ENCODE peak calls at places on chromosome 13, in nine cellular contexts. Q is nephron progenitor cell, S is endothelial cell, V is fibroblast of lung, W is neural progenitor cell, P is adrenal gland, C is PC-9, I is AG10803, R is omental fat pad. A is an unnamed sample.

GRCh38 chr13:42146359-42146758 is 97.9 kb downstream of the DGKH start:
- DNase-seq in P (no peak), I (peak), S (no peak), V (no peak), C (no peak), W (no peak), Q (no peak), R (no peak), A (no peak)

GRCh38 chr13:85586422-85586831 is 212.8 kb downstream of the SLITRK6 start:
- DNase-seq in C (peak), R (no peak), V (peak), S (no peak), P (no peak), Q (no peak), I (no peak), W (no peak), A (no peak)

GRCh38 chr13:114112231-114112825 is 20.1 kb downstream of the RASA3 start:
- DNase-seq in W (peak), I (no peak), S (no peak), R (peak), V (peak), Q (no peak), C (no peak), P (no peak), A (no peak)

GRCh38 chr13:106433066-106433465 is 102.4 kb downstream of the EFNB2 start:
- DNase-seq in C (no peak), P (no peak), W (no peak), I (peak), Q (no peak), V (no peak), S (no peak), R (no peak), A (no peak)

GRCh38 chr13:27132538-27132937 is 39.1 kb downstream of the USP12 start:
- DNase-seq in R (no peak), P (no peak), V (no peak), C (no peak), S (no peak), Q (no peak), W (no peak), I (no peak), A (no peak)

GRCh38 chr13:111539791-111540446 is 219.5 kb downstream of the TEX29 start:
- DNase-seq in P (no peak), V (no peak), Q (no peak), C (no peak), I (no peak), R (no peak), S (no peak), W (no peak), A (no peak)

GRCh38 chr13:99507054-99507453 is 5.8 kb downstream of the TM9SF2 start:
- DNase-seq in S (no peak), R (no peak), Q (no peak), P (no peak), W (no peak), I (no peak), V (no peak), C (no peak), A (no peak)

GRCh38 chr13:26168276-26168814 is 53.8 kb downstream of the RNF6 start:
- DNase-seq in W (no peak), Q (no peak), C (no peak), V (peak), I (peak), S (no peak), R (no peak), P (peak), A (no peak)

GRCh38 chr13:32009362-32009761 is 22.2 kb upstream of the FRY start:
- DNase-seq in S (no peak), R (no peak), C (no peak), W (no peak), I (no peak), Q (no peak), P (no peak), V (no peak), A (no peak)

GRCh38 chr13:106919638-106920037 is 351.7 kb upstream of the ARGLU1 start:
- DNase-seq in R (no peak), I (no peak), Q (peak), P (peak), C (no peak), W (peak), S (peak), V (no peak), A (no peak)

GRCh38 chr13:24622481-24622880 is 57.7 kb upstream of the ATP12A start:
- DNase-seq in C (no peak), P (no peak), V (no peak), R (no peak), I (no peak), Q (no peak), S (no peak), W (no peak), A (no peak)

GRCh38 chr13:111139874-111140561 is 24.9 kb downstream of the ARHGEF7 start:
- DNase-seq in Q (no peak), S (no peak), R (no peak), W (no peak), C (no peak), I (no peak), V (no peak), P (no peak), A (no peak)

GRCh38 chr13:112770504-112770903 is 80.7 kb downstream of the ATP11A start:
- DNase-seq in S (no peak), R (no peak), C (no peak), W (no peak), I (no peak), V (no peak), Q (peak), P (no peak), A (no peak)

GRCh38 chr13:51341804-51342203 is 2.3 kb downstream of the SERPINE3 start:
- DNase-seq in S (no peak), I (no peak), P (no peak), C (no peak), V (no peak), R (no peak), W (no peak), Q (no peak), A (no peak)

GRCh38 chr13:51731759-51732158 is 72.2 kb downstream of the DHRS12 start:
- DNase-seq in V (peak), W (no peak), C (no peak), Q (no peak), I (peak), S (no peak), R (no peak), P (no peak), A (no peak)

GRCh38 chr13:100941811-100942361 is 267.3 kb upstream of the TMTC4 start:
- DNase-seq in C (no peak), R (no peak), I (no peak), Q (no peak), S (no peak), P (no peak), V (no peak), W (no peak), A (no peak)

GRCh38 chr13:111948811-111949210 is 118.1 kb upstream of the SOX1 start:
- DNase-seq in R (no peak), S (no peak), I (no peak), W (no peak), P (no peak), C (no peak), Q (no peak), V (no peak), A (no peak)

GRCh38 chr13:43522788-43523187 is 264.0 kb downstream of the ENOX1 start:
- DNase-seq in P (no peak), R (no peak), V (peak), Q (no peak), I (peak), S (no peak), W (no peak), C (no peak), A (no peak)

GRCh38 chr13:73451120-73452029 is 392.6 kb downstream of the KLF5 start:
- DNase-seq in P (no peak), W (no peak), V (no peak), S (no peak), C (no peak), I (no peak), Q (no peak), R (no peak), A (no peak)

GRCh38 chr13:21556051-21556450 is 47.9 kb downstream of the MICU2 start:
- DNase-seq in S (no peak), R (no peak), Q (no peak), W (no peak), P (no peak), C (no peak), V (no peak), I (peak), A (no peak)

DNA sequence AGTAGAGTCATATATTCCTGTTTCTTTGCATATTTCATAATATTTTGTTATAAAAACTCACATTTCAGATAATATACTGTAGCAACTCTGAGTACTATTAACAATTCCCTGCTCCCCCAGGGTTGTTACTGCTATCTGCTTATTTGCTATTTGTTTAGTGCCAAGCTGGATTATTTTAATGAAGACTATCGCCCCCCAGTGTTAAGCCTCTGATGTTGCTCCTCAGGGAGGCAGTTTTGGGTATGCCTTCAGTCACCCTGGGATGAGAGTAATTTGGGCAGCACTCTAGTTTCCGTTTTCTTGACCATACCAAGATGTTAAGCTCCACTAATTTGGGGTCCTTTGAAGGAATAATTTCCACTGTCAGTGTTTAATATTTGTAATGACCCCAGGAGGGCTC is 46.0 kb downstream of the MICU2 start:
- DNase-seq in R (no peak), W (peak), C (no peak), P (no peak), I (peak), S (peak), V (no peak), Q (no peak), A (no peak)
- TF ChIP-seq CTCF in R (no peak), W (peak), C (peak), P (peak), I (peak), S (peak), V (peak), Q (no peak), A (peak)

GRCh38 chr13:37640499-37640898 is 41.9 kb upstream of the POSTN start:
- DNase-seq in Q (peak), R (no peak), S (peak), V (peak), I (peak), W (peak), P (no peak), C (peak), A (no peak)
- TF ChIP-seq CTCF in Q (peak), R (no peak), S (no peak), V (peak), I (peak), W (peak), P (peak), C (peak), A (no peak)

GRCh38 chr13:77358001-77358400 is 31.1 kb upstream of the MYCBP2 start:
- DNase-seq in S (no peak), P (no peak), V (no peak), W (no peak), I (no peak), R (no peak), Q (no peak), C (no peak), A (no peak)
- TF ChIP-seq CTCF in S (no peak), P (no peak), V (no peak), W (no peak), I (no peak), R (no peak), Q (no peak), C (no peak), A (no peak)

GRCh38 chr13:30108216-30108912 is 199.0 kb downstream of the KATNAL1 start:
- DNase-seq in R (no peak), P (no peak), V (no peak), C (no peak), S (no peak), W (no peak), Q (no peak), I (no peak), A (no peak)

GRCh38 chr13:30107536-30108136 is 199.7 kb downstream of the KATNAL1 start:
- DNase-seq in V (peak), I (peak), S (no peak), Q (no peak), P (no peak), W (no peak), C (no peak), R (peak), A (no peak)

GRCh38 chr13:30107126-30107525 is 200.2 kb downstream of the KATNAL1 start:
- DNase-seq in S (no peak), V (no peak), Q (no peak), P (no peak), C (no peak), R (no peak), I (no peak), W (no peak), A (no peak)

GRCh38 chr13:30103161-30103858 is 204.0 kb downstream of the KATNAL1 start:
- DNase-seq in W (no peak), C (no peak), I (no peak), P (no peak), Q (no peak), S (no peak), V (no peak), R (no peak), A (no peak)

GRCh38 chr13:30105381-30105780 is 202.0 kb downstream of the KATNAL1 start:
- DNase-seq in I (no peak), P (no peak), C (no peak), S (no peak), R (no peak), W (peak), Q (no peak), V (no peak), A (no peak)
- TF ChIP-seq CTCF in I (no peak), P (no peak), C (no peak), S (no peak), R (no peak), W (peak), Q (no peak), V (no peak), A (no peak)

GRCh38 chr13:80341098-80341701 is at the start of gene SPRY2:
- DNase-seq in C (peak), I (peak), V (peak), W (peak), P (peak), R (peak), S (peak), Q (peak), A (peak)
- TF ChIP-seq CTCF in C (no peak), I (no peak), V (no peak), W (peak), P (peak), R (no peak), S (no peak), Q (no peak), A (no peak)

A was measured in natural killer cell.